ENCODE peak calls at places on chromosomes 13 and 19, in six cellular contexts. One of them, this sample, is unnamed.
A peak's percentile ranks its signal among the peaks of the same experiment; 100 is the strongest.

GRCh38 chr13:59201836-59202235 is 961.9 kb downstream of the DIAPH3 start:
- DNase-seq in A673: peak; percentile 9
- DNase-seq in WTC11: no peak
- DNase-seq in tibial artery: no peak
- DNase-seq in right lobe of liver: no peak
- DNase-seq in PC-9: no peak
- DNase-seq in this sample: no peak

GRCh38 chr19:35991731-35992450 is 3.1 kb upstream of the SDHAF1 start:
- DNase-seq in A673: no peak
- DNase-seq in WTC11: no peak
- DNase-seq in tibial artery: no peak
- DNase-seq in right lobe of liver: no peak
- DNase-seq in PC-9: no peak
- DNase-seq in this sample: no peak

GRCh38 chr13:58476176-58476575 is 844.6 kb downstream of the PCDH17 start:
- DNase-seq in A673: peak; percentile 11
- DNase-seq in WTC11: no peak
- DNase-seq in tibial artery: no peak
- DNase-seq in right lobe of liver: no peak
- DNase-seq in PC-9: no peak
- DNase-seq in this sample: no peak

GRCh38 chr13:113120300-113121182 is 2.1 kb upstream of the F10 start:
- DNase-seq in A673: no peak
- DNase-seq in WTC11: no peak
- DNase-seq in tibial artery: peak; percentile 41
- DNase-seq in right lobe of liver: peak; percentile 44
- DNase-seq in PC-9: no peak
- DNase-seq in this sample: peak; percentile 82

GRCh38 chr19:15463865-15464371 is 426 bp downstream of the RASAL3 start:
- DNase-seq in A673: no peak
- DNase-seq in WTC11: peak; percentile 35
- DNase-seq in tibial artery: no peak
- DNase-seq in right lobe of liver: peak; percentile 53
- DNase-seq in PC-9: no peak
- DNase-seq in this sample: no peak

GRCh38 chr19:290539-291521 is at the start of gene PLPP2:
- DNase-seq in A673: no peak
- DNase-seq in WTC11: peak; percentile 92
- DNase-seq in tibial artery: peak; percentile 54
- DNase-seq in right lobe of liver: peak; percentile 49
- DNase-seq in PC-9: no peak
- DNase-seq in this sample: peak; percentile 59

GRCh38 chr13:95714142-95714832 is 37.3 kb downstream of the DNAJC3 start:
- DNase-seq in A673: no peak
- DNase-seq in WTC11: no peak
- DNase-seq in tibial artery: no peak
- DNase-seq in right lobe of liver: no peak
- DNase-seq in PC-9: peak; percentile 95
- DNase-seq in this sample: no peak

GRCh38 chr13:37690361-37690760 is 91.8 kb upstream of the POSTN start:
- DNase-seq in A673: no peak
- DNase-seq in WTC11: no peak
- DNase-seq in tibial artery: no peak
- DNase-seq in right lobe of liver: no peak
- DNase-seq in PC-9: no peak
- DNase-seq in this sample: no peak

GRCh38 chr19:54339646-54340358 is 840 bp upstream of the LILRA4 start:
- DNase-seq in A673: no peak
- DNase-seq in WTC11: no peak
- DNase-seq in tibial artery: no peak
- DNase-seq in right lobe of liver: peak; percentile 43
- DNase-seq in PC-9: no peak
- DNase-seq in this sample: no peak

GRCh38 chr19:52273301-52273700 is 3.9 kb downstream of the ZNF766 start:
- DNase-seq in A673: no peak
- DNase-seq in WTC11: no peak
- DNase-seq in tibial artery: no peak
- DNase-seq in right lobe of liver: no peak
- DNase-seq in PC-9: no peak
- DNase-seq in this sample: no peak

GRCh38 chr13:105702441-105702840 is 833.0 kb downstream of the EFNB2 start:
- DNase-seq in A673: no peak
- DNase-seq in WTC11: no peak
- DNase-seq in tibial artery: no peak
- DNase-seq in right lobe of liver: no peak
- DNase-seq in PC-9: no peak
- DNase-seq in this sample: no peak

GRCh38 chr19:45251452-45252354 is 632 bp downstream of the MARK4 start:
- DNase-seq in A673: no peak
- DNase-seq in WTC11: peak; percentile 42
- DNase-seq in tibial artery: no peak
- DNase-seq in right lobe of liver: no peak
- DNase-seq in PC-9: no peak
- DNase-seq in this sample: no peak

GRCh38 chr19:54207908-54208783 is 7.5 kb downstream of the RPS9 start:
- DNase-seq in A673: no peak
- DNase-seq in WTC11: no peak
- DNase-seq in tibial artery: no peak
- DNase-seq in right lobe of liver: peak; percentile 74
- DNase-seq in PC-9: peak; percentile 68
- DNase-seq in this sample: no peak

GRCh38 chr19:40662925-40663711 is 27.3 kb downstream of the NUMBL start:
- DNase-seq in A673: peak; percentile 90
- DNase-seq in WTC11: peak; percentile 95
- DNase-seq in tibial artery: peak; percentile 94
- DNase-seq in right lobe of liver: peak; percentile 91
- DNase-seq in PC-9: peak; percentile 61
- DNase-seq in this sample: no peak

GRCh38 chr19:23887642-23888041 is 27.0 kb upstream of the ZNF726 start:
- DNase-seq in A673: no peak
- DNase-seq in WTC11: no peak
- DNase-seq in tibial artery: no peak
- DNase-seq in right lobe of liver: peak; percentile 66
- DNase-seq in PC-9: peak; percentile 64
- DNase-seq in this sample: no peak

GRCh38 chr19:23996549-23996948 is 81.9 kb downstream of the ZNF726 start:
- DNase-seq in A673: peak; percentile 5
- DNase-seq in WTC11: peak; percentile 33
- DNase-seq in tibial artery: no peak
- DNase-seq in right lobe of liver: no peak
- DNase-seq in PC-9: no peak
- DNase-seq in this sample: no peak

GRCh38 chr13:91922969-91923592 is 524.7 kb downstream of the GPC5 start:
- DNase-seq in A673: peak; percentile 10
- DNase-seq in WTC11: no peak
- DNase-seq in tibial artery: no peak
- DNase-seq in right lobe of liver: no peak
- DNase-seq in PC-9: no peak
- DNase-seq in this sample: no peak

GRCh38 chr13:46721054-46721453 is 75.9 kb downstream of the ESD start:
- DNase-seq in A673: peak; percentile 71
- DNase-seq in WTC11: peak; percentile 32
- DNase-seq in tibial artery: no peak
- DNase-seq in right lobe of liver: peak; percentile 49
- DNase-seq in PC-9: peak; percentile 37
- DNase-seq in this sample: no peak

GRCh38 chr19:39031368-39032163 is 783 bp downstream of the FBXO27 start:
- DNase-seq in A673: peak; percentile 92
- DNase-seq in WTC11: peak; percentile 99
- DNase-seq in tibial artery: peak; percentile 86
- DNase-seq in right lobe of liver: peak; percentile 100
- DNase-seq in PC-9: peak; percentile 94
- DNase-seq in this sample: peak; percentile 95

GRCh38 chr19:13887529-13887928 is 10.6 kb downstream of the NANOS3 start:
- DNase-seq in A673: no peak
- DNase-seq in WTC11: no peak
- DNase-seq in tibial artery: no peak
- DNase-seq in right lobe of liver: no peak
- DNase-seq in PC-9: peak; percentile 67
- DNase-seq in this sample: no peak
- TF ChIP-seq CTCF in A673: no peak
- TF ChIP-seq CTCF in WTC11: no peak
- TF ChIP-seq CTCF in tibial artery: no peak
- TF ChIP-seq CTCF in right lobe of liver: no peak
- TF ChIP-seq CTCF in PC-9: no peak
- TF ChIP-seq CTCF in this sample: no peak

GRCh38 chr13:100573121-100573520 is 15.5 kb downstream of the GGACT start:
- DNase-seq in A673: peak; percentile 86
- DNase-seq in WTC11: peak; percentile 82
- DNase-seq in tibial artery: peak; percentile 72
- DNase-seq in right lobe of liver: peak; percentile 79
- DNase-seq in PC-9: peak; percentile 64
- DNase-seq in this sample: no peak
- TF ChIP-seq CTCF in A673: peak; percentile 92
- TF ChIP-seq CTCF in WTC11: peak; percentile 82
- TF ChIP-seq CTCF in tibial artery: peak; percentile 50
- TF ChIP-seq CTCF in right lobe of liver: peak; percentile 85
- TF ChIP-seq CTCF in PC-9: peak; percentile 89
- TF ChIP-seq CTCF in this sample: peak; percentile 84

DNA sequence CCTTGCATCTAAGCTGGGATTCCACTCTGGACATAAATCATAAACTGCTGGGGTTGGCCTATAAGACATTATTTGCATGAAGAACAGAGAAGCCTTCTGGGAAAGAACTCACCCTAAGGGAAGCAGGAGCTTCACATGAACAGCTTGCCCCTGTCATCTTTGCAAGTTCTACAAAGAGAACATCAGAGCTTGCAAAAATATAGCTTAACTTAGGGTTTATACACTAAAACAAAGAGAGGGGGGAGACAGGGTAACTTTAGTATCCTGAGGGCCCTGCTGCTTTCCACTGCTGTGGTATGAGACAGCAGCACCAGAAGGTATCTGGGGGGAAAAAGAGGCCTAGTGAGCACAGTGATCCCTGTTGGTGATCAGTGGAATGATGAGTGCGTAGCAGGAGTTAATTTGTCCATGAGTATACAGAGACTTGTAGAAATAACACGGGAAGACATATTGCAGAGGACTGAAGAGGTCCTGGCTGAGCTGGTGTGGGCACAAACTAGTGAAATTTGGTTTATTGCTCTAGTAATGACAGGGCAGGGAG is 116.1 kb upstream of the TSC22D1 start:
- DNase-seq in A673: peak; percentile 7
- DNase-seq in WTC11: no peak
- DNase-seq in tibial artery: no peak
- DNase-seq in right lobe of liver: no peak
- DNase-seq in PC-9: peak; percentile 42
- DNase-seq in this sample: no peak
- TF ChIP-seq CTCF in A673: no peak
- TF ChIP-seq CTCF in WTC11: no peak
- TF ChIP-seq CTCF in tibial artery: no peak
- TF ChIP-seq CTCF in right lobe of liver: no peak
- TF ChIP-seq CTCF in PC-9: no peak
- TF ChIP-seq CTCF in this sample: no peak

GRCh38 chr19:8403098-8403819 is 9.8 kb upstream of the MARCHF2 start:
- DNase-seq in A673: no peak
- DNase-seq in WTC11: no peak
- DNase-seq in tibial artery: no peak
- DNase-seq in right lobe of liver: no peak
- DNase-seq in PC-9: no peak
- DNase-seq in this sample: peak; percentile 93

GRCh38 chr19:8404391-8405151 is 8.5 kb upstream of the MARCHF2 start:
- DNase-seq in A673: no peak
- DNase-seq in WTC11: no peak
- DNase-seq in tibial artery: no peak
- DNase-seq in right lobe of liver: no peak
- DNase-seq in PC-9: no peak
- DNase-seq in this sample: no peak

GRCh38 chr19:8399681-8400188 is 9.6 kb downstream of the RAB11B start:
- DNase-seq in A673: no peak
- DNase-seq in WTC11: no peak
- DNase-seq in tibial artery: no peak
- DNase-seq in right lobe of liver: no peak
- DNase-seq in PC-9: no peak
- DNase-seq in this sample: no peak

GRCh38 chr19:8401981-8402411 is 11.1 kb upstream of the MARCHF2 start:
- DNase-seq in A673: no peak
- DNase-seq in WTC11: no peak
- DNase-seq in tibial artery: no peak
- DNase-seq in right lobe of liver: no peak
- DNase-seq in PC-9: no peak
- DNase-seq in this sample: no peak

DNA sequence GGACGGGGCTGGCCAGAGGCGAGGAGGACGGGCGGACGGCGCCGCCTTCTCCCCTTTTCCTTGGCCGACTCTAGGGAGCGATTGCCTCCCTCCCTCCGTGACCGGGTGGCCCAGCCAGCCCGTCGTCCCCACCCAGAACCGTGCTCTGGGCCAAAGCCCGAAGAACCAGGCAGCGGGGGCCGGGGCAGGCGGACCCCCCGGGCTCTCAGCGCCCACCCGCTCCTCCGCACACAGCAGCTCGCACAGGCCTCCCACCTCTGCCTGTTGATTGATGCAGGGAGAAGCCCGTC is 9.3 kb upstream of the MARCHF2 start:
- DNase-seq in A673: no peak
- DNase-seq in WTC11: no peak
- DNase-seq in tibial artery: no peak
- DNase-seq in right lobe of liver: no peak
- DNase-seq in PC-9: no peak
- DNase-seq in this sample: no peak
- TF ChIP-seq CTCF in A673: no peak
- TF ChIP-seq CTCF in WTC11: no peak
- TF ChIP-seq CTCF in tibial artery: no peak
- TF ChIP-seq CTCF in right lobe of liver: no peak
- TF ChIP-seq CTCF in PC-9: no peak
- TF ChIP-seq CTCF in this sample: no peak